ENCODE peak calls at places on chromosomes 6 and 20, in ten cellular contexts. One of them, this sample, is unnamed.

GRCh38 chr6:165804331-165805066 is 141.5 kb upstream of the PDE10A start:
- DNase-seq in anterior cingulate cortex: no peak
- DNase-seq in Ammon's horn: no peak
- DNase-seq in body of pancreas: no peak
- DNase-seq in NCI-H2107: no peak
- DNase-seq in lower lobe of right lung: no peak
- DNase-seq in GM04503: no peak
- DNase-seq in neuronal stem cell: no peak
- DNase-seq in neural progenitor cell: peak
- DNase-seq in A172: no peak
- DNase-seq in this sample: no peak

GRCh38 chr6:142213402-142213801 is 66.3 kb downstream of the VTA1 start:
- DNase-seq in anterior cingulate cortex: no peak
- DNase-seq in lower lobe of right lung: no peak
- DNase-seq in GM04503: no peak
- DNase-seq in neuronal stem cell: no peak
- DNase-seq in NCI-H2107: no peak
- DNase-seq in neural progenitor cell: no peak
- DNase-seq in body of pancreas: no peak
- DNase-seq in A172: no peak
- DNase-seq in Ammon's horn: no peak
- DNase-seq in this sample: no peak

GRCh38 chr20:37994512-37994911 is 38.7 kb downstream of the TTI1 start:
- DNase-seq in neural progenitor cell: no peak
- DNase-seq in anterior cingulate cortex: no peak
- DNase-seq in GM04503: no peak
- DNase-seq in Ammon's horn: no peak
- DNase-seq in A172: peak
- DNase-seq in body of pancreas: no peak
- DNase-seq in NCI-H2107: no peak
- DNase-seq in lower lobe of right lung: peak
- DNase-seq in neuronal stem cell: no peak
- DNase-seq in this sample: no peak

GRCh38 chr6:31125586-31126363 is 5.5 kb upstream of the CDSN start:
- DNase-seq in body of pancreas: no peak
- DNase-seq in neuronal stem cell: no peak
- DNase-seq in A172: peak
- DNase-seq in lower lobe of right lung: no peak
- DNase-seq in NCI-H2107: no peak
- DNase-seq in Ammon's horn: no peak
- DNase-seq in neural progenitor cell: no peak
- DNase-seq in GM04503: peak
- DNase-seq in anterior cingulate cortex: no peak
- DNase-seq in this sample: no peak

GRCh38 chr6:82589509-82590206 is 226.0 kb downstream of the TPBG start:
- DNase-seq in NCI-H2107: no peak
- DNase-seq in neuronal stem cell: peak
- DNase-seq in GM04503: peak
- DNase-seq in lower lobe of right lung: no peak
- DNase-seq in body of pancreas: no peak
- DNase-seq in anterior cingulate cortex: no peak
- DNase-seq in A172: peak
- DNase-seq in neural progenitor cell: peak
- DNase-seq in Ammon's horn: no peak
- DNase-seq in this sample: no peak

GRCh38 chr6:148257810-148258209 is 84.8 kb upstream of the SASH1 start:
- DNase-seq in body of pancreas: no peak
- DNase-seq in GM04503: no peak
- DNase-seq in lower lobe of right lung: no peak
- DNase-seq in Ammon's horn: no peak
- DNase-seq in anterior cingulate cortex: no peak
- DNase-seq in neural progenitor cell: no peak
- DNase-seq in A172: no peak
- DNase-seq in neuronal stem cell: no peak
- DNase-seq in NCI-H2107: no peak
- DNase-seq in this sample: no peak

GRCh38 chr6:52293067-52293466 is 8.5 kb upstream of the MCM3 start:
- DNase-seq in A172: no peak
- DNase-seq in NCI-H2107: no peak
- DNase-seq in Ammon's horn: no peak
- DNase-seq in neural progenitor cell: no peak
- DNase-seq in anterior cingulate cortex: no peak
- DNase-seq in lower lobe of right lung: no peak
- DNase-seq in neuronal stem cell: no peak
- DNase-seq in GM04503: no peak
- DNase-seq in body of pancreas: peak
- DNase-seq in this sample: no peak

GRCh38 chr20:62937353-62938104 is 418 bp upstream of the GID8 start:
- DNase-seq in neuronal stem cell: peak
- DNase-seq in NCI-H2107: peak
- DNase-seq in Ammon's horn: peak
- DNase-seq in lower lobe of right lung: peak
- DNase-seq in GM04503: no peak
- DNase-seq in neural progenitor cell: peak
- DNase-seq in A172: peak
- DNase-seq in anterior cingulate cortex: peak
- DNase-seq in body of pancreas: peak
- DNase-seq in this sample: peak

GRCh38 chr20:45304464-45304999 is 2.1 kb upstream of the RBPJL start:
- DNase-seq in GM04503: no peak
- DNase-seq in neuronal stem cell: no peak
- DNase-seq in body of pancreas: no peak
- DNase-seq in anterior cingulate cortex: no peak
- DNase-seq in Ammon's horn: no peak
- DNase-seq in A172: no peak
- DNase-seq in neural progenitor cell: no peak
- DNase-seq in NCI-H2107: no peak
- DNase-seq in lower lobe of right lung: no peak
- DNase-seq in this sample: no peak

GRCh38 chr6:13678255-13678983 is 33.2 kb downstream of the RANBP9 start:
- DNase-seq in neuronal stem cell: no peak
- DNase-seq in neural progenitor cell: no peak
- DNase-seq in body of pancreas: no peak
- DNase-seq in NCI-H2107: no peak
- DNase-seq in anterior cingulate cortex: no peak
- DNase-seq in GM04503: no peak
- DNase-seq in Ammon's horn: no peak
- DNase-seq in A172: no peak
- DNase-seq in lower lobe of right lung: no peak
- DNase-seq in this sample: no peak

GRCh38 chr6:90103056-90103793 is 193.4 kb downstream of the BACH2 start:
- DNase-seq in A172: no peak
- DNase-seq in anterior cingulate cortex: no peak
- DNase-seq in neuronal stem cell: no peak
- DNase-seq in GM04503: no peak
- DNase-seq in lower lobe of right lung: no peak
- DNase-seq in body of pancreas: no peak
- DNase-seq in Ammon's horn: no peak
- DNase-seq in NCI-H2107: no peak
- DNase-seq in neural progenitor cell: no peak
- DNase-seq in this sample: no peak

GRCh38 chr20:5674176-5674660 is 76.0 kb upstream of the SHLD1 start:
- DNase-seq in Ammon's horn: no peak
- DNase-seq in NCI-H2107: no peak
- DNase-seq in body of pancreas: no peak
- DNase-seq in lower lobe of right lung: no peak
- DNase-seq in neural progenitor cell: no peak
- DNase-seq in anterior cingulate cortex: no peak
- DNase-seq in GM04503: no peak
- DNase-seq in neuronal stem cell: no peak
- DNase-seq in A172: no peak
- DNase-seq in this sample: no peak

GRCh38 chr6:44508646-44509045 is 121.1 kb downstream of the CDC5L start:
- DNase-seq in anterior cingulate cortex: no peak
- DNase-seq in body of pancreas: no peak
- DNase-seq in NCI-H2107: no peak
- DNase-seq in neural progenitor cell: no peak
- DNase-seq in GM04503: no peak
- DNase-seq in lower lobe of right lung: no peak
- DNase-seq in A172: peak
- DNase-seq in Ammon's horn: no peak
- DNase-seq in neuronal stem cell: no peak
- DNase-seq in this sample: no peak

GRCh38 chr6:6105472-6106036 is 98.8 kb upstream of the NRN1 start:
- DNase-seq in GM04503: no peak
- DNase-seq in neural progenitor cell: peak
- DNase-seq in NCI-H2107: no peak
- DNase-seq in A172: no peak
- DNase-seq in anterior cingulate cortex: no peak
- DNase-seq in Ammon's horn: no peak
- DNase-seq in lower lobe of right lung: no peak
- DNase-seq in neuronal stem cell: no peak
- DNase-seq in body of pancreas: no peak
- DNase-seq in this sample: no peak

GRCh38 chr6:126176266-126176665 is 163.6 kb upstream of the CENPW start:
- DNase-seq in anterior cingulate cortex: no peak
- DNase-seq in lower lobe of right lung: no peak
- DNase-seq in NCI-H2107: no peak
- DNase-seq in body of pancreas: no peak
- DNase-seq in neural progenitor cell: peak
- DNase-seq in neuronal stem cell: no peak
- DNase-seq in Ammon's horn: no peak
- DNase-seq in GM04503: no peak
- DNase-seq in A172: peak
- DNase-seq in this sample: no peak

GRCh38 chr6:138004423-138005287 is 102.6 kb downstream of the PERP start:
- DNase-seq in lower lobe of right lung: no peak
- DNase-seq in neuronal stem cell: no peak
- DNase-seq in Ammon's horn: peak
- DNase-seq in NCI-H2107: no peak
- DNase-seq in neural progenitor cell: peak
- DNase-seq in body of pancreas: no peak
- DNase-seq in GM04503: no peak
- DNase-seq in anterior cingulate cortex: no peak
- DNase-seq in A172: peak
- DNase-seq in this sample: peak

GRCh38 chr6:130885392-130886192 is 58.4 kb downstream of the SMLR1 start:
- DNase-seq in neuronal stem cell: peak
- DNase-seq in Ammon's horn: peak
- DNase-seq in anterior cingulate cortex: no peak
- DNase-seq in body of pancreas: peak
- DNase-seq in A172: peak
- DNase-seq in NCI-H2107: peak
- DNase-seq in GM04503: no peak
- DNase-seq in lower lobe of right lung: no peak
- DNase-seq in neural progenitor cell: peak
- DNase-seq in this sample: peak

GRCh38 chr6:108497883-108498282 is 62.8 kb upstream of the FOXO3 start:
- DNase-seq in A172: no peak
- DNase-seq in NCI-H2107: peak
- DNase-seq in neural progenitor cell: peak
- DNase-seq in GM04503: no peak
- DNase-seq in neuronal stem cell: peak
- DNase-seq in lower lobe of right lung: no peak
- DNase-seq in Ammon's horn: peak
- DNase-seq in anterior cingulate cortex: no peak
- DNase-seq in body of pancreas: no peak
- DNase-seq in this sample: no peak

GRCh38 chr6:14390805-14391204 is 273.2 kb downstream of the CD83 start:
- DNase-seq in NCI-H2107: no peak
- DNase-seq in Ammon's horn: no peak
- DNase-seq in neural progenitor cell: no peak
- DNase-seq in neuronal stem cell: no peak
- DNase-seq in body of pancreas: no peak
- DNase-seq in anterior cingulate cortex: no peak
- DNase-seq in A172: no peak
- DNase-seq in GM04503: no peak
- DNase-seq in lower lobe of right lung: no peak
- DNase-seq in this sample: no peak

GRCh38 chr20:23246682-23247664 is 103.6 kb upstream of the NXT1 start:
- DNase-seq in neural progenitor cell: no peak
- DNase-seq in GM04503: no peak
- DNase-seq in NCI-H2107: no peak
- DNase-seq in anterior cingulate cortex: no peak
- DNase-seq in A172: no peak
- DNase-seq in Ammon's horn: no peak
- DNase-seq in body of pancreas: peak
- DNase-seq in lower lobe of right lung: no peak
- DNase-seq in neuronal stem cell: no peak
- DNase-seq in this sample: no peak

GRCh38 chr6:55009114-55009513 is 162.5 kb downstream of the FAM83B start:
- DNase-seq in neuronal stem cell: no peak
- DNase-seq in anterior cingulate cortex: no peak
- DNase-seq in neural progenitor cell: peak
- DNase-seq in A172: no peak
- DNase-seq in lower lobe of right lung: no peak
- DNase-seq in body of pancreas: no peak
- DNase-seq in GM04503: no peak
- DNase-seq in Ammon's horn: no peak
- DNase-seq in NCI-H2107: no peak
- DNase-seq in this sample: no peak

GRCh38 chr6:144434308-144434990 is 149.3 kb downstream of the UTRN start:
- DNase-seq in body of pancreas: no peak
- DNase-seq in Ammon's horn: no peak
- DNase-seq in neuronal stem cell: no peak
- DNase-seq in lower lobe of right lung: no peak
- DNase-seq in anterior cingulate cortex: no peak
- DNase-seq in neural progenitor cell: no peak
- DNase-seq in A172: peak
- DNase-seq in NCI-H2107: no peak
- DNase-seq in GM04503: peak
- DNase-seq in this sample: no peak